ENCODE peak calls at places on chromosomes 6 and 20, in five cellular contexts. A is dorsolateral prefrontal cortex, I is breast epithelium, J is heart left ventricle, D is cardiac muscle cell. T is an unnamed sample. For H3K27me3, the result is how much of the 10 kb centered on the place peaks cover.

GRCh38 chr6:152941746-152942145 is 41.1 kb downstream of the FBXO5 start:
- DNase-seq in D (no peak), A (no peak), J (no peak), I (no peak), T (no peak)

GRCh38 chr6:136217002-136217401 is 33.1 kb downstream of the MTFR2 start:
- DNase-seq in A (no peak), D (no peak), I (no peak), J (no peak), T (no peak)

GRCh38 chr6:53216301-53216700 is 67.7 kb upstream of the GCM1 start:
- DNase-seq in J (no peak), D (no peak), A (no peak), I (no peak), T (no peak)

GRCh38 chr6:158763440-158764187 is 55.6 kb downstream of the EZR start:
- DNase-seq in J (no peak), D (no peak), I (no peak), A (no peak), T (no peak)

GRCh38 chr6:144006731-144007454 is 1.2 kb downstream of the PLAGL1 start:
- DNase-seq in J (peak), A (no peak), D (peak), I (no peak), T (peak)

GRCh38 chr6:19159087-19159486 is 678.1 kb upstream of the ID4 start:
- DNase-seq in A (no peak), D (peak), I (no peak), J (no peak), T (no peak)

GRCh38 chr6:47592466-47592865 is 105.9 kb upstream of the ADGRF4 start:
- DNase-seq in D (no peak), A (no peak), J (no peak), I (no peak), T (no peak)

GRCh38 chr6:125208625-125209249 is 55.2 kb downstream of the TPD52L1 start:
- DNase-seq in J (no peak), I (no peak), A (no peak), D (no peak), T (no peak)

GRCh38 chr6:3442444-3443220 is 14.2 kb downstream of the SLC22A23 start:
- DNase-seq in A (no peak), D (peak), J (no peak), I (no peak), T (no peak)

GRCh38 chr6:152748843-152749242 is 1.8 kb upstream of the VIP start:
- DNase-seq in D (peak), I (no peak), A (no peak), J (no peak), T (no peak)

GRCh38 chr6:135183532-135184440 is 2.7 kb downstream of the MYB start:
- DNase-seq in D (peak), J (no peak), I (no peak), A (no peak), T (no peak)

GRCh38 chr6:136767583-136768307 is 24.5 kb downstream of the MAP3K5 start:
- DNase-seq in I (no peak), J (no peak), D (peak), A (no peak), T (no peak)

GRCh38 chr6:151958332-151958731 is 150.8 kb downstream of the ESR1 start:
- DNase-seq in I (no peak), D (peak), J (no peak), A (no peak), T (no peak)

GRCh38 chr6:82178084-82178758 is 69.3 kb downstream of the IBTK start:
- DNase-seq in A (no peak), D (peak), J (no peak), I (no peak), T (no peak)

GRCh38 chr6:129966125-129966524 is 52.3 kb upstream of the L3MBTL3 start:
- DNase-seq in I (no peak), A (no peak), J (no peak), D (no peak), T (no peak)

GRCh38 chr6:20441921-20442320 is 40.2 kb downstream of the E2F3 start:
- DNase-seq in I (no peak), A (no peak), J (no peak), D (no peak), T (no peak)

GRCh38 chr20:19624221-19624620 is 133.8 kb upstream of the RIN2 start:
- DNase-seq in A (no peak), J (no peak), D (no peak), I (no peak), T (no peak)

GRCh38 chr6:142404751-142405150 is 102.9 kb downstream of the ADGRG6 start:
- DNase-seq in D (no peak), J (no peak), I (no peak), A (no peak), T (no peak)

GRCh38 chr6:2264932-2265331 is 19.5 kb upstream of the GMDS start:
- DNase-seq in I (no peak), J (no peak), A (no peak), D (peak), T (no peak)

GRCh38 chr20:41833739-41834138 is 215.6 kb upstream of the CHD6 start:
- DNase-seq in D (no peak), J (no peak), I (no peak), A (no peak), T (no peak)

GRCh38 chr6:33082702-33083101 is 6.9 kb downstream of the HLA-DPB1 start:
- DNase-seq in D (peak), A (no peak), J (no peak), I (no peak), T (peak)

GRCh38 chr6:95364016-95364604 is 213.2 kb upstream of the MANEA start:
- DNase-seq in D (peak), A (no peak), J (no peak), I (no peak), T (no peak)

GRCh38 chr6:51352506-51353029 is 533.9 kb downstream of the TFAP2B start:
- DNase-seq in D (no peak), A (no peak), I (peak), J (no peak), T (no peak)

GRCh38 chr20:3848565-3848964 is 1.9 kb downstream of the MAVS start:
- DNase-seq in D (no peak), J (no peak), A (no peak), I (no peak), T (no peak)

GRCh38 chr6:33192671-33193602 is 670 bp upstream of the COL11A2 start:
- DNase-seq in J (no peak), D (peak), I (no peak), A (peak), T (peak)

GRCh38 chr6:81766482-81767069 is 14.1 kb upstream of the TENT5A start:
- DNase-seq in A (no peak), J (no peak), D (peak), I (no peak), T (no peak)

GRCh38 chr20:11111191-11111590 is 437.4 kb upstream of the JAG1 start:
- DNase-seq in I (no peak), D (no peak), A (no peak), J (no peak), T (no peak)

GRCh38 chr6:158611039-158611438 is 33.5 kb downstream of the DYNLT1 start:
- DNase-seq in I (no peak), J (no peak), A (no peak), D (no peak), T (no peak)

GRCh38 chr6:154656660-154657059 is 76.6 kb upstream of the SCAF8 start:
- DNase-seq in I (no peak), D (no peak), A (no peak), J (no peak), T (no peak)

GRCh38 chr6:30683137-30683979 is 3.1 kb downstream of the PPP1R18 start:
- DNase-seq in J (no peak), A (no peak), I (no peak), D (no peak), T (no peak)

GRCh38 chr20:10271470-10272219 is 53.0 kb downstream of the SNAP25 start:
- DNase-seq in D (peak), A (peak), I (no peak), J (no peak), T (no peak)

GRCh38 chr20:57529810-57530209 is 4.9 kb upstream of the CTCFL start:
- DNase-seq in D (no peak), A (no peak), I (no peak), J (no peak), T (no peak)

GRCh38 chr20:57535297-57535696 is 10.4 kb upstream of the CTCFL start:
- DNase-seq in I (no peak), J (no peak), A (no peak), D (no peak), T (no peak)

GRCh38 chr20:57529160-57529585 is 4.2 kb upstream of the CTCFL start:
- DNase-seq in I (no peak), A (no peak), J (no peak), D (no peak), T (no peak)

GRCh38 chr20:57530327-57530981 is 5.5 kb upstream of the CTCFL start:
- DNase-seq in D (no peak), J (no peak), A (no peak), I (no peak), T (no peak)

DNA sequence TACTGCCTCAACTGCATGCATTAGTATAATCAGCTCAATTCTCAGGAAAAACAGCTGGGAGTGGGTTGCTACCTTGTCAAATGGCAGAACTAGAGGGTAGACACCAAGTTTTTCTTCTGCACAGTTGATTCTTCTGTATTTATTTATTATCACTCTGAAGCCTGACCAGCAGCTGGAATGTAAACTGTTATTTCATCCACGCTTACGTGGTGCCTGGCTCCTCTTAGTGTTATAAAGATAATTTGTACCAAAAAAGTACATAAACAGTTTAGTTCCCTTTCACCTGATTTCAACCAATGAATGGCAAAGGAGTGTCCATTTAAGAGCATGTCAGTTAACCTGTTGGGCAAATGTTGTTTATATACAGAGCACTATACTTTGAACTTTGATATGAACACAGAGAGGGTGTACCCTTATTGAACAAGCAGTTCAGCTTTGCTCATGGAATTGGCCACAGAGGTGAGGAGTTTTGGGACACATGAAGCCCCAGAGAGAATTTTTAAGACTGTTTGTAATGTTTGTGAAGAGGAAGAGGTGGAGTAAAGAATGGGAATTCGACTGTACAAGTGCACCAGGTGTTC is 7.1 kb upstream of the CTCFL start:
- DNase-seq in D (no peak), J (no peak), A (no peak), I (no peak), T (no peak)
- H3K27me3 ChIP-seq in D (under half), J (under half), A (under half), I (under half), T (under half)

GRCh38 chr20:63972312-63973159 is 2.8 kb upstream of the ZNF512B start:
- DNase-seq in I (peak), J (no peak), D (no peak), A (no peak), T (no peak)

GRCh38 chr20:63973160-63973479 is 3.4 kb upstream of the ZNF512B start:
- DNase-seq in A (no peak), D (no peak), I (peak), J (no peak), T (no peak)

GRCh38 chr20:63970714-63971431 is 1.1 kb upstream of the ZNF512B start:
- DNase-seq in D (no peak), A (no peak), J (no peak), I (no peak), T (no peak)

GRCh38 chr20:63974402-63975200 is 4.8 kb downstream of the SAMD10 start:
- DNase-seq in I (peak), D (no peak), J (no peak), A (no peak), T (no peak)

GRCh38 chr20:63973636-63974401 is 4.1 kb upstream of the ZNF512B start:
- DNase-seq in J (peak), I (peak), D (peak), A (peak), T (peak)
- H3K4me3 ChIP-seq in J (peak), I (peak), D (peak), A (peak), T (peak)

GRCh38 chr20:33054381-33054780 is 678 bp downstream of the BPIFB3 start:
- DNase-seq in J (no peak), A (no peak), D (no peak), I (no peak), T (no peak)

GRCh38 chr20:33051333-33051732 is 2.4 kb upstream of the BPIFB3 start:
- DNase-seq in I (no peak), D (no peak), J (no peak), A (no peak), T (no peak)

GRCh38 chr20:33059136-33059535 is 5.4 kb downstream of the BPIFB3 start:
- DNase-seq in J (no peak), A (no peak), I (no peak), D (no peak), T (no peak)

GRCh38 chr20:33053291-33054106 is at the start of gene BPIFB3:
- DNase-seq in D (no peak), J (no peak), A (no peak), I (no peak), T (no peak)

GRCh38 chr20:33054791-33055190 is 1.1 kb downstream of the BPIFB3 start:
- DNase-seq in A (no peak), D (no peak), I (no peak), J (no peak), T (no peak)
- TF ChIP-seq CTCF in A (no peak), D (no peak), I (no peak), J (no peak), T (no peak)

DNA sequence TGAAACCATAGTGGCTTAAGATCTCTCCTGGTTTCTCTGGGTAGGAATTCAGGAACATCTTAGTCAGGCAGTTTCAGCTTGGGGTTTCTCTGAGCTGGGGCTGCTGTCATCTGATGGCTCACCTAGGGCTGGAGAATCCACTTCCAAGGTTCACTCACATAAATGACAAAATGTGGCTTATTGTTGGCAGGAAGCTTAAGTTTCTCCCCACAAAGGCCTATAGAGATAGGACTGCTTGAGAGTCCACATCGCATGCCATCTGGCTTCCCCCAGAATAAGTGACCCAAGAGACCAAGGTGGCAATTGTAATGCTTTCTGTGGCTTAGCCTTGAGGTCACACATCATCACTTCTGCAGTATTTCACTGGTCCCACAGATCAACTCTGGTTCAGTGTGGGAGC is 131.4 kb downstream of the EDN1 start:
- DNase-seq in A (no peak), J (no peak), I (no peak), D (no peak), T (no peak)
- H3K27me3 ChIP-seq in A (under half), J (under half), I (under half), D (under half), T (under half)

GRCh38 chr6:71404967-71405278 is 116.3 kb downstream of the OGFRL1 start:
- DNase-seq in A (no peak), D (no peak), J (no peak), I (no peak), T (no peak)
- H3K4me3 ChIP-seq in A (no peak), D (no peak), J (no peak), I (no peak), T (peak)